ENCODE peak calls at places on chromosomes 13 and 19, in eight cellular contexts. One of them, this sample, is unnamed.

GRCh38 chr19:35641515-35642151 is at the start of gene ETV2:
- DNase-seq in AG09319: no peak
- DNase-seq in IMR-90: peak
- DNase-seq in AG09309: no peak
- DNase-seq in fibroblast of mammary gland: peak
- DNase-seq in fibroblast of lung: peak
- DNase-seq in OCI-LY7: peak
- DNase-seq in osteocyte: no peak
- DNase-seq in this sample: no peak

GRCh38 chr19:38898788-38899446 is 501 bp downstream of the SIRT2 start:
- DNase-seq in AG09319: no peak
- DNase-seq in IMR-90: peak
- DNase-seq in AG09309: no peak
- DNase-seq in fibroblast of mammary gland: peak
- DNase-seq in fibroblast of lung: peak
- DNase-seq in OCI-LY7: peak
- DNase-seq in osteocyte: no peak
- DNase-seq in this sample: no peak

GRCh38 chr13:97211357-97211756 is 10.8 kb upstream of the MBNL2 start:
- DNase-seq in AG09319: no peak
- DNase-seq in IMR-90: peak
- DNase-seq in AG09309: no peak
- DNase-seq in fibroblast of mammary gland: no peak
- DNase-seq in fibroblast of lung: peak
- DNase-seq in OCI-LY7: no peak
- DNase-seq in osteocyte: no peak
- DNase-seq in this sample: no peak

GRCh38 chr19:46678110-46678732 is 17.2 kb upstream of the DACT3 start:
- DNase-seq in AG09319: no peak
- DNase-seq in IMR-90: no peak
- DNase-seq in AG09309: no peak
- DNase-seq in fibroblast of mammary gland: no peak
- DNase-seq in fibroblast of lung: no peak
- DNase-seq in OCI-LY7: peak
- DNase-seq in osteocyte: no peak
- DNase-seq in this sample: no peak

GRCh38 chr19:8517551-8518442 is 3.8 kb upstream of the ZNF414 start:
- DNase-seq in AG09319: peak
- DNase-seq in IMR-90: no peak
- DNase-seq in AG09309: no peak
- DNase-seq in fibroblast of mammary gland: peak
- DNase-seq in fibroblast of lung: no peak
- DNase-seq in OCI-LY7: peak
- DNase-seq in osteocyte: no peak
- DNase-seq in this sample: no peak

GRCh38 chr19:50293263-50294004 is 35.7 kb downstream of the KCNC3 start:
- DNase-seq in AG09319: no peak
- DNase-seq in IMR-90: no peak
- DNase-seq in AG09309: no peak
- DNase-seq in fibroblast of mammary gland: no peak
- DNase-seq in fibroblast of lung: no peak
- DNase-seq in OCI-LY7: no peak
- DNase-seq in osteocyte: no peak
- DNase-seq in this sample: no peak

GRCh38 chr19:48319647-48320537 is 5.5 kb upstream of the EMP3 start:
- DNase-seq in AG09319: peak
- DNase-seq in IMR-90: peak
- DNase-seq in AG09309: no peak
- DNase-seq in fibroblast of mammary gland: peak
- DNase-seq in fibroblast of lung: peak
- DNase-seq in OCI-LY7: peak
- DNase-seq in osteocyte: peak
- DNase-seq in this sample: no peak

GRCh38 chr19:17931532-17932191 is 1.2 kb upstream of the CCDC124 start:
- DNase-seq in AG09319: no peak
- DNase-seq in IMR-90: no peak
- DNase-seq in AG09309: no peak
- DNase-seq in fibroblast of mammary gland: no peak
- DNase-seq in fibroblast of lung: peak
- DNase-seq in OCI-LY7: no peak
- DNase-seq in osteocyte: no peak
- DNase-seq in this sample: no peak

GRCh38 chr13:39506559-39507390 is 96.2 kb downstream of the LHFPL6 start:
- DNase-seq in AG09319: no peak
- DNase-seq in IMR-90: peak
- DNase-seq in AG09309: no peak
- DNase-seq in fibroblast of mammary gland: no peak
- DNase-seq in fibroblast of lung: peak
- DNase-seq in OCI-LY7: peak
- DNase-seq in osteocyte: no peak
- DNase-seq in this sample: no peak

GRCh38 chr13:110340812-110341444 is 33.8 kb downstream of the COL4A2 start:
- DNase-seq in AG09319: no peak
- DNase-seq in IMR-90: peak
- DNase-seq in AG09309: no peak
- DNase-seq in fibroblast of mammary gland: peak
- DNase-seq in fibroblast of lung: peak
- DNase-seq in OCI-LY7: no peak
- DNase-seq in osteocyte: no peak
- DNase-seq in this sample: no peak

GRCh38 chr13:44573790-44574465 is 2.2 kb downstream of the TSC22D1 start:
- DNase-seq in AG09319: no peak
- DNase-seq in IMR-90: peak
- DNase-seq in AG09309: peak
- DNase-seq in fibroblast of mammary gland: peak
- DNase-seq in fibroblast of lung: peak
- DNase-seq in OCI-LY7: peak
- DNase-seq in osteocyte: peak
- DNase-seq in this sample: no peak

GRCh38 chr19:2503521-2504109 is 27.7 kb downstream of the GADD45B start:
- DNase-seq in AG09319: no peak
- DNase-seq in IMR-90: peak
- DNase-seq in AG09309: no peak
- DNase-seq in fibroblast of mammary gland: peak
- DNase-seq in fibroblast of lung: peak
- DNase-seq in OCI-LY7: no peak
- DNase-seq in osteocyte: no peak
- DNase-seq in this sample: no peak

GRCh38 chr19:14561832-14562351 is 10.0 kb downstream of the NDUFB7 start:
- DNase-seq in AG09319: no peak
- DNase-seq in IMR-90: peak
- DNase-seq in AG09309: no peak
- DNase-seq in fibroblast of mammary gland: peak
- DNase-seq in fibroblast of lung: peak
- DNase-seq in OCI-LY7: no peak
- DNase-seq in osteocyte: no peak
- DNase-seq in this sample: no peak

GRCh38 chr19:8307400-8307964 is 676 bp downstream of the CD320 start:
- DNase-seq in AG09319: no peak
- DNase-seq in IMR-90: no peak
- DNase-seq in AG09309: no peak
- DNase-seq in fibroblast of mammary gland: no peak
- DNase-seq in fibroblast of lung: no peak
- DNase-seq in OCI-LY7: peak
- DNase-seq in osteocyte: peak
- DNase-seq in this sample: no peak

GRCh38 chr13:38262211-38262610 is 87.4 kb upstream of the UFM1 start:
- DNase-seq in AG09319: peak
- DNase-seq in IMR-90: no peak
- DNase-seq in AG09309: peak
- DNase-seq in fibroblast of mammary gland: peak
- DNase-seq in fibroblast of lung: peak
- DNase-seq in OCI-LY7: no peak
- DNase-seq in osteocyte: no peak
- DNase-seq in this sample: no peak

GRCh38 chr19:46951236-46951986 is 68.2 kb upstream of the NPAS1 start:
- DNase-seq in AG09319: no peak
- DNase-seq in IMR-90: peak
- DNase-seq in AG09309: no peak
- DNase-seq in fibroblast of mammary gland: peak
- DNase-seq in fibroblast of lung: peak
- DNase-seq in OCI-LY7: no peak
- DNase-seq in osteocyte: no peak
- DNase-seq in this sample: peak

GRCh38 chr13:42964681-42965305 is 27.2 kb downstream of the EPSTI1 start:
- DNase-seq in AG09319: no peak
- DNase-seq in IMR-90: peak
- DNase-seq in AG09309: no peak
- DNase-seq in fibroblast of mammary gland: no peak
- DNase-seq in fibroblast of lung: no peak
- DNase-seq in OCI-LY7: no peak
- DNase-seq in osteocyte: no peak
- DNase-seq in this sample: no peak

GRCh38 chr13:99346328-99347070 is 39.3 kb upstream of the GPR183 start:
- DNase-seq in AG09319: no peak
- DNase-seq in IMR-90: no peak
- DNase-seq in AG09309: no peak
- DNase-seq in fibroblast of mammary gland: no peak
- DNase-seq in fibroblast of lung: no peak
- DNase-seq in OCI-LY7: no peak
- DNase-seq in osteocyte: no peak
- DNase-seq in this sample: no peak

GRCh38 chr19:33819875-33820781 is 23.5 kb downstream of the KCTD15 start:
- DNase-seq in AG09319: peak
- DNase-seq in IMR-90: peak
- DNase-seq in AG09309: no peak
- DNase-seq in fibroblast of mammary gland: peak
- DNase-seq in fibroblast of lung: peak
- DNase-seq in OCI-LY7: peak
- DNase-seq in osteocyte: no peak
- DNase-seq in this sample: no peak

GRCh38 chr13:52833261-52833660 is 15.2 kb downstream of the PCDH8 start:
- DNase-seq in AG09319: no peak
- DNase-seq in IMR-90: no peak
- DNase-seq in AG09309: no peak
- DNase-seq in fibroblast of mammary gland: no peak
- DNase-seq in fibroblast of lung: no peak
- DNase-seq in OCI-LY7: no peak
- DNase-seq in osteocyte: no peak
- DNase-seq in this sample: no peak

GRCh38 chr13:50531917-50532899 is 311.3 kb downstream of the DLEU7 start:
- DNase-seq in AG09319: no peak
- DNase-seq in IMR-90: peak
- DNase-seq in AG09309: no peak
- DNase-seq in fibroblast of mammary gland: peak
- DNase-seq in fibroblast of lung: peak
- DNase-seq in OCI-LY7: peak
- DNase-seq in osteocyte: no peak
- DNase-seq in this sample: no peak
- TF ChIP-seq CTCF in AG09319: peak
- TF ChIP-seq CTCF in IMR-90: peak
- TF ChIP-seq CTCF in AG09309: peak
- TF ChIP-seq CTCF in fibroblast of mammary gland: peak
- TF ChIP-seq CTCF in fibroblast of lung: peak
- TF ChIP-seq CTCF in OCI-LY7: peak
- TF ChIP-seq CTCF in osteocyte: peak
- TF ChIP-seq CTCF in this sample: peak

GRCh38 chr13:21242236-21242635 is 65.8 kb downstream of the MRPL57 start:
- DNase-seq in AG09319: no peak
- DNase-seq in IMR-90: no peak
- DNase-seq in AG09309: no peak
- DNase-seq in fibroblast of mammary gland: no peak
- DNase-seq in fibroblast of lung: no peak
- DNase-seq in OCI-LY7: peak
- DNase-seq in osteocyte: no peak
- DNase-seq in this sample: no peak
- TF ChIP-seq CTCF in AG09319: no peak
- TF ChIP-seq CTCF in IMR-90: no peak
- TF ChIP-seq CTCF in AG09309: no peak
- TF ChIP-seq CTCF in fibroblast of mammary gland: no peak
- TF ChIP-seq CTCF in fibroblast of lung: no peak
- TF ChIP-seq CTCF in OCI-LY7: peak
- TF ChIP-seq CTCF in osteocyte: peak
- TF ChIP-seq CTCF in this sample: no peak

GRCh38 chr13:40563350-40564125 is 102.9 kb downstream of the FOXO1 start:
- DNase-seq in AG09319: no peak
- DNase-seq in IMR-90: no peak
- DNase-seq in AG09309: no peak
- DNase-seq in fibroblast of mammary gland: peak
- DNase-seq in fibroblast of lung: no peak
- DNase-seq in OCI-LY7: no peak
- DNase-seq in osteocyte: no peak
- DNase-seq in this sample: no peak

GRCh38 chr13:40566811-40567210 is 99.6 kb downstream of the FOXO1 start:
- DNase-seq in AG09319: no peak
- DNase-seq in IMR-90: no peak
- DNase-seq in AG09309: no peak
- DNase-seq in fibroblast of mammary gland: no peak
- DNase-seq in fibroblast of lung: no peak
- DNase-seq in OCI-LY7: no peak
- DNase-seq in osteocyte: no peak
- DNase-seq in this sample: no peak

GRCh38 chr13:40565282-40566148 is 100.9 kb downstream of the FOXO1 start:
- DNase-seq in AG09319: no peak
- DNase-seq in IMR-90: no peak
- DNase-seq in AG09309: no peak
- DNase-seq in fibroblast of mammary gland: peak
- DNase-seq in fibroblast of lung: no peak
- DNase-seq in OCI-LY7: no peak
- DNase-seq in osteocyte: no peak
- DNase-seq in this sample: no peak

GRCh38 chr13:40562975-40563349 is 103.5 kb downstream of the FOXO1 start:
- DNase-seq in AG09319: no peak
- DNase-seq in IMR-90: no peak
- DNase-seq in AG09309: no peak
- DNase-seq in fibroblast of mammary gland: no peak
- DNase-seq in fibroblast of lung: peak
- DNase-seq in OCI-LY7: no peak
- DNase-seq in osteocyte: no peak
- DNase-seq in this sample: no peak

DNA sequence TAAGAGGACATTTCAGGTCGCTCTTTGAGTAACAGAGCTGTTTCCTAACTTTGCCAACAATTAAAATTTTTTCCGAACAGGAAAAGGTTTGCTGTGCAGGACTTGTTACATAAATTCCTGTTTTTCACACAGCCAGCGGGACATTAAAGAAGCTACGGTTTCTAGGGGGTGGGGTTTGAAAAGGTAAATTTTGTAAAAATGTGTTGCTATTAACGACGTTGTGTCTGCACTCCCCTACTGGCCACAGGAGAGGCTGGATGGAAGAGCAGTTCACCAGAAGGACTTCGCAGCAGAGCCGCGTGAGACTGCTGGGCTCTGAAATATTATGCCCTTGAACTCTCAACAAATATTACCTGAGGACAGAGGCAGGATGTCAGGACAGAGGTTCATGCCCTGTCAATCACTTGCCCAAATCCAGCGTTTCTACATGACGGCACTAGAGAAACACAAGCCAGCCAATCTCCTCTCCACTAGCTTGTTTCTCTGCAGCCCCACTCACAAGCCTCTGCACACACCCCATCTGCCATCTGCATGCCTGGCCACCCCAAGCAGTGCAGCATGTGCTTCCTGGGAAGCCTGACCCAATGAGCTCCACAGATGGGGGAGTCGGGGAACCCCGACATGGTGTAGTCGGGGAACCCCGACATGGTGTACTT is 102.0 kb downstream of the FOXO1 start:
- DNase-seq in AG09319: no peak
- DNase-seq in IMR-90: no peak
- DNase-seq in AG09309: no peak
- DNase-seq in fibroblast of mammary gland: no peak
- DNase-seq in fibroblast of lung: no peak
- DNase-seq in OCI-LY7: peak
- DNase-seq in osteocyte: no peak
- DNase-seq in this sample: no peak
- TF ChIP-seq CTCF in AG09319: no peak
- TF ChIP-seq CTCF in IMR-90: no peak
- TF ChIP-seq CTCF in AG09309: no peak
- TF ChIP-seq CTCF in fibroblast of mammary gland: no peak
- TF ChIP-seq CTCF in fibroblast of lung: no peak
- TF ChIP-seq CTCF in OCI-LY7: peak
- TF ChIP-seq CTCF in osteocyte: no peak
- TF ChIP-seq CTCF in this sample: peak

GRCh38 chr13:94588575-94588974 is 7.4 kb downstream of the TGDS start:
- DNase-seq in AG09319: no peak
- DNase-seq in IMR-90: no peak
- DNase-seq in AG09309: no peak
- DNase-seq in fibroblast of mammary gland: no peak
- DNase-seq in fibroblast of lung: no peak
- DNase-seq in OCI-LY7: no peak
- DNase-seq in osteocyte: no peak
- DNase-seq in this sample: no peak
- TF ChIP-seq CTCF in AG09319: no peak
- TF ChIP-seq CTCF in IMR-90: no peak
- TF ChIP-seq CTCF in AG09309: no peak
- TF ChIP-seq CTCF in fibroblast of mammary gland: no peak
- TF ChIP-seq CTCF in fibroblast of lung: no peak
- TF ChIP-seq CTCF in OCI-LY7: no peak
- TF ChIP-seq CTCF in osteocyte: no peak
- TF ChIP-seq CTCF in this sample: no peak